ENCODE peak calls at places on chromosomes 3 and 15, in four cellular contexts. K, V, N and Z are unnamed samples.
A peak's percentile ranks its signal among the peaks of the same experiment; 100 is the strongest.

GRCh38 chr15:29449136-29449535 is 179.5 kb upstream of the NSMCE3 start:
- DNase-seq in K (peak; percentile 35), V (no peak), N (no peak), Z (peak; percentile 30)

GRCh38 chr15:52069559-52069958 is 43.0 kb downstream of the BCL2L10 start:
- DNase-seq in K (no peak), N (no peak), V (no peak), Z (peak; percentile 49)

GRCh38 chr3:128170866-128171516 is 17.7 kb downstream of the EEFSEC start:
- DNase-seq in N (no peak), K (peak; percentile 64), V (no peak), Z (peak; percentile 86)

GRCh38 chr3:108136888-108137814 is 46.3 kb upstream of the CD47 start:
- DNase-seq in N (no peak), V (no peak), K (no peak), Z (no peak)

GRCh38 chr3:40505599-40506462 is at the start of gene ZNF620:
- DNase-seq in K (peak; percentile 68), N (peak; percentile 88), V (peak; percentile 67), Z (peak; percentile 92)

GRCh38 chr3:178320481-178321352 is 215.5 kb upstream of the KCNMB2 start:
- DNase-seq in V (no peak), K (peak; percentile 17), N (no peak), Z (peak; percentile 73)

GRCh38 chr3:49180116-49180515 is 8.7 kb downstream of the KLHDC8B start:
- DNase-seq in K (no peak), N (no peak), V (no peak), Z (no peak)

GRCh38 chr15:35630570-35630969 is 84.6 kb upstream of the DPH6 start:
- DNase-seq in K (no peak), V (no peak), N (no peak), Z (peak; percentile 27)

GRCh38 chr3:153379516-153379915 is 217.5 kb downstream of the RAP2B start:
- DNase-seq in N (no peak), K (no peak), V (no peak), Z (no peak)

GRCh38 chr3:39254806-39255449 is 24.9 kb downstream of the CX3CR1 start:
- DNase-seq in V (no peak), N (no peak), K (no peak), Z (no peak)

GRCh38 chr3:44065311-44065710 is 176.4 kb upstream of the TOPAZ1 start:
- DNase-seq in K (peak; percentile 25), N (no peak), V (no peak), Z (no peak)

GRCh38 chr15:68894208-68894607 is 36.1 kb upstream of the SPESP1 start:
- DNase-seq in V (no peak), K (no peak), N (no peak), Z (no peak)

GRCh38 chr3:196600359-196600758 is 31.9 kb downstream of the FBXO45 start:
- DNase-seq in K (no peak), V (no peak), N (no peak), Z (no peak)

GRCh38 chr3:65833761-65834505 is 204.8 kb downstream of the MAGI1 start:
- DNase-seq in N (no peak), V (no peak), K (peak; percentile 41), Z (no peak)

GRCh38 chr3:182450942-182451607 is 342.2 kb upstream of the ATP11B start:
- DNase-seq in K (no peak), N (no peak), V (no peak), Z (no peak)

GRCh38 chr15:42549052-42549491 is 434 bp downstream of the HAUS2 start:
- DNase-seq in K (peak; percentile 24), V (peak; percentile 16), N (no peak), Z (peak; percentile 33)